ENCODE peak calls at places on chromosome 10, in six cellular contexts. Q is SK-N-DZ; A is activated CD4-positive, alpha-beta T cell treated with anti-CD3 and anti-CD28 coated beads for 4 hours; G is activated naive CD4-positive, alpha-beta T cell treated with anti-CD3 and anti-CD28 coated beads, Interleukin-2, amount 50 U/mL, for 72 hours; E is activated naive CD8-positive, alpha-beta T cell treated with anti-CD3 and anti-CD28 coated beads, Interleukin-2, amount 50 U/mL, for 24 hours; C is HFFc6. X is an unnamed sample.
A peak's percentile ranks its signal among the peaks of the same experiment; 100 is the strongest.

GRCh38 chr10:11162828-11163599 is 145.3 kb downstream of the CELF2 start:
- DNase-seq in Q (no peak), A (peak; percentile 62), G (no peak), E (peak; percentile 70), C (no peak), X (no peak)

GRCh38 chr10:122362621-122363020 is 11.9 kb upstream of the PLEKHA1 start:
- DNase-seq in Q (no peak), A (no peak), G (peak; percentile 68), E (no peak), C (no peak), X (no peak)

GRCh38 chr10:110398419-110399162 is 93.9 kb upstream of the SMNDC1 start:
- DNase-seq in Q (no peak), A (no peak), G (no peak), E (no peak), C (peak; percentile 97), X (no peak)

GRCh38 chr10:86857097-86857825 is 100.2 kb downstream of the MMRN2 start:
- DNase-seq in Q (no peak), A (no peak), G (no peak), E (no peak), C (peak; percentile 59), X (no peak)

GRCh38 chr10:31149835-31150512 is 118.3 kb upstream of the ZNF438 start:
- DNase-seq in Q (no peak), A (no peak), G (no peak), E (no peak), C (no peak), X (no peak)

GRCh38 chr10:131043039-131043691 is 268.4 kb downstream of the TCERG1L start:
- DNase-seq in Q (no peak), A (no peak), G (no peak), E (no peak), C (no peak), X (no peak)

GRCh38 chr10:103890194-103890658 is 27.8 kb downstream of the STN1 start:
- DNase-seq in Q (no peak), A (peak; percentile 22), G (no peak), E (no peak), C (peak; percentile 26), X (no peak)

GRCh38 chr10:46006219-46006618 is 24.2 kb downstream of the NCOA4 start:
- DNase-seq in Q (no peak), A (no peak), G (no peak), E (no peak), C (peak; percentile 74), X (no peak)

GRCh38 chr10:109633846-109634245 is 289.5 kb downstream of the XPNPEP1 start:
- DNase-seq in Q (no peak), A (no peak), G (no peak), E (no peak), C (no peak), X (no peak)

GRCh38 chr10:64093304-64093703 is 572.1 kb downstream of the REEP3 start:
- DNase-seq in Q (no peak), A (no peak), G (no peak), E (no peak), C (no peak), X (no peak)

GRCh38 chr10:124996854-124997215 is 54.9 kb downstream of the ZRANB1 start:
- DNase-seq in Q (no peak), A (no peak), G (no peak), E (no peak), C (no peak), X (no peak)

GRCh38 chr10:88332526-88333265 is 250.4 kb downstream of the RNLS start:
- DNase-seq in Q (no peak), A (no peak), G (no peak), E (no peak), C (no peak), X (no peak)

GRCh38 chr10:131445623-131446022 is 134.1 kb upstream of the TCERG1L start:
- DNase-seq in Q (no peak), A (no peak), G (no peak), E (no peak), C (no peak), X (no peak)

GRCh38 chr10:112792487-112793196 is 157.4 kb upstream of the TCF7L2 start:
- DNase-seq in Q (peak; percentile 57), A (no peak), G (no peak), E (no peak), C (peak; percentile 65), X (no peak)

GRCh38 chr10:113995201-113995600 is 48.5 kb upstream of the ADRB1 start:
- DNase-seq in Q (no peak), A (no peak), G (no peak), E (no peak), C (no peak), X (no peak)

GRCh38 chr10:93290661-93291354 is 191.3 kb downstream of the MYOF start:
- DNase-seq in Q (no peak), A (no peak), G (no peak), E (no peak), C (no peak), X (no peak)

GRCh38 chr10:64760371-64760770 is 1239.2 kb downstream of the REEP3 start:
- DNase-seq in Q (no peak), A (no peak), G (no peak), E (no peak), C (no peak), X (no peak)

GRCh38 chr10:68082815-68083395 is 7.8 kb upstream of the HERC4 start:
- DNase-seq in Q (no peak), A (no peak), G (no peak), E (no peak), C (peak; percentile 66), X (no peak)

GRCh38 chr10:25417611-25418010 is 242.8 kb downstream of the GPR158 start:
- DNase-seq in Q (no peak), A (no peak), G (no peak), E (no peak), C (no peak), X (no peak)

GRCh38 chr10:126041804-126042231 is 145.5 kb downstream of the FANK1 start:
- DNase-seq in Q (peak; percentile 47), A (peak; percentile 40), G (peak; percentile 69), E (peak; percentile 72), C (peak; percentile 57), X (no peak)

GRCh38 chr10:133350950-133351329 is 3.8 kb downstream of the PRAP1 start:
- DNase-seq in Q (no peak), A (no peak), G (no peak), E (no peak), C (no peak), X (no peak)

GRCh38 chr10:128846927-128847326 is 620.1 kb upstream of the MGMT start:
- DNase-seq in Q (no peak), A (no peak), G (no peak), E (no peak), C (no peak), X (no peak)

GRCh38 chr10:14349081-14349480 is 18.4 kb upstream of the FRMD4A start:
- DNase-seq in Q (no peak), A (no peak), G (no peak), E (no peak), C (no peak), X (no peak)

GRCh38 chr10:26792780-26793495 is 67.8 kb downstream of the ABI1 start:
- DNase-seq in Q (no peak), A (no peak), G (no peak), E (no peak), C (no peak), X (no peak)

GRCh38 chr10:104328916-104329710 is 9.2 kb downstream of the ITPRIP start:
- DNase-seq in Q (no peak), A (peak; percentile 75), G (peak; percentile 90), E (peak; percentile 79), C (peak; percentile 94), X (no peak)

GRCh38 chr10:97574374-97575100 is 2.0 kb downstream of the ANKRD2 start:
- DNase-seq in Q (no peak), A (no peak), G (no peak), E (no peak), C (peak; percentile 82), X (no peak)

GRCh38 chr10:70481831-70482530 is 3.4 kb downstream of the PALD1 start:
- DNase-seq in Q (no peak), A (no peak), G (no peak), E (no peak), C (no peak), X (no peak)

GRCh38 chr10:25820496-25821415 is 113.3 kb upstream of the MYO3A start:
- DNase-seq in Q (no peak), A (no peak), G (no peak), E (no peak), C (no peak), X (no peak)

X was measured in NCI-H187 treated with DMSO at 0.1 percent for 48 hours.